ENCODE peak calls at places on chromosomes 1 and 21, in ten cellular contexts. M is GM12891, L is upper lobe of left lung, J is prostate gland, D is K562, P is breast epithelium, Q is esophagus muscularis mucosa, B is GM12892, S is uterus, C is A549. H is an unnamed sample.

GRCh38 chr1:75996196-75996595 is 64.0 kb upstream of the ASB17 start:
- DNase-seq in M (no peak), L (no peak), J (no peak), D (no peak), P (no peak), Q (no peak), B (no peak), S (no peak), C (no peak), H (no peak)

GRCh38 chr1:82510431-82510830 is 709.7 kb downstream of the ADGRL2 start:
- DNase-seq in M (no peak), L (no peak), J (no peak), D (no peak), P (no peak), Q (no peak), B (no peak), S (no peak), C (no peak), H (no peak)

GRCh38 chr1:30320581-30320890 is 402.8 kb downstream of the MATN1 start:
- DNase-seq in M (no peak), L (no peak), J (no peak), D (no peak), P (no peak), Q (no peak), B (no peak), S (no peak), C (no peak), H (no peak)

GRCh38 chr1:172670791-172671190 is 11.9 kb downstream of the FASLG start:
- DNase-seq in M (peak), L (no peak), J (no peak), D (no peak), P (no peak), Q (no peak), B (no peak), S (no peak), C (no peak), H (no peak)

GRCh38 chr1:230270940-230271325 is 155.2 kb downstream of the PGBD5 start:
- DNase-seq in M (no peak), L (no peak), J (no peak), D (no peak), P (peak), Q (no peak), B (no peak), S (no peak), C (no peak), H (no peak)

GRCh38 chr1:33388989-33389771 is 41.7 kb downstream of the PHC2 start:
- DNase-seq in M (no peak), L (no peak), J (no peak), D (no peak), P (no peak), Q (peak), B (no peak), S (peak), C (no peak), H (no peak)

GRCh38 chr1:154703207-154703606 is 95.2 kb upstream of the ADAR start:
- DNase-seq in M (no peak), L (no peak), J (no peak), D (no peak), P (no peak), Q (no peak), B (no peak), S (no peak), C (no peak), H (no peak)

GRCh38 chr1:115062542-115063004 is 26.7 kb downstream of the TSPAN2 start:
- DNase-seq in M (no peak), L (peak), J (peak), D (no peak), P (no peak), Q (no peak), B (peak), S (no peak), C (no peak), H (no peak)

GRCh38 chr1:201329801-201330200 is 46.5 kb downstream of the PKP1 start:
- DNase-seq in M (no peak), L (peak), J (no peak), D (no peak), P (no peak), Q (no peak), B (no peak), S (no peak), C (no peak), H (no peak)

GRCh38 chr1:240254006-240254405 is 162.3 kb downstream of the FMN2 start:
- DNase-seq in M (no peak), L (no peak), J (no peak), D (no peak), P (no peak), Q (no peak), B (no peak), S (no peak), C (no peak), H (no peak)

GRCh38 chr1:158163000-158163947 is 17.4 kb upstream of the CD1D start:
- DNase-seq in M (no peak), L (no peak), J (no peak), D (no peak), P (no peak), Q (no peak), B (no peak), S (no peak), C (no peak), H (no peak)

GRCh38 chr1:208652300-208653160 is 408.3 kb upstream of the PLXNA2 start:
- DNase-seq in M (peak), L (peak), J (peak), D (peak), P (no peak), Q (no peak), B (peak), S (peak), C (peak), H (peak)

GRCh38 chr1:17405898-17406759 is 33.3 kb downstream of the RCC2 start:
- DNase-seq in M (peak), L (peak), J (peak), D (peak), P (peak), Q (no peak), B (peak), S (peak), C (peak), H (peak)

GRCh38 chr21:44637018-44637850 is at the start of gene KRTAP10-10:
- DNase-seq in M (no peak), L (no peak), J (no peak), D (no peak), P (no peak), Q (peak), B (no peak), S (no peak), C (no peak), H (no peak)

GRCh38 chr1:175072131-175072941 is 4.7 kb downstream of the TNN start:
- DNase-seq in M (peak), L (no peak), J (no peak), D (no peak), P (no peak), Q (peak), B (no peak), S (peak), C (no peak), H (no peak)

GRCh38 chr1:183417691-183418491 is at the start of gene NMNAT2:
- DNase-seq in M (no peak), L (no peak), J (no peak), D (peak), P (no peak), Q (no peak), B (no peak), S (no peak), C (peak), H (no peak)

GRCh38 chr1:246703581-246703980 is 20.6 kb upstream of the SCCPDH start:
- DNase-seq in M (no peak), L (peak), J (no peak), D (no peak), P (peak), Q (no peak), B (no peak), S (no peak), C (no peak), H (no peak)

GRCh38 chr1:159935719-159936283 is 9.6 kb downstream of the IGSF9 start:
- DNase-seq in M (no peak), L (no peak), J (no peak), D (no peak), P (no peak), Q (no peak), B (no peak), S (no peak), C (no peak), H (no peak)

GRCh38 chr1:155184835-155185782 is 11.5 kb downstream of the TRIM46 start:
- DNase-seq in M (peak), L (peak), J (no peak), D (no peak), P (no peak), Q (no peak), B (peak), S (no peak), C (no peak), H (peak)

GRCh38 chr1:235069577-235070563 is 58.8 kb downstream of the TOMM20 start:
- DNase-seq in M (no peak), L (peak), J (peak), D (no peak), P (peak), Q (no peak), B (no peak), S (no peak), C (peak), H (no peak)

GRCh38 chr1:152983743-152984142 is at the start of gene SPRR1A:
- DNase-seq in M (no peak), L (no peak), J (no peak), D (no peak), P (no peak), Q (peak), B (no peak), S (no peak), C (no peak), H (no peak)

DNA sequence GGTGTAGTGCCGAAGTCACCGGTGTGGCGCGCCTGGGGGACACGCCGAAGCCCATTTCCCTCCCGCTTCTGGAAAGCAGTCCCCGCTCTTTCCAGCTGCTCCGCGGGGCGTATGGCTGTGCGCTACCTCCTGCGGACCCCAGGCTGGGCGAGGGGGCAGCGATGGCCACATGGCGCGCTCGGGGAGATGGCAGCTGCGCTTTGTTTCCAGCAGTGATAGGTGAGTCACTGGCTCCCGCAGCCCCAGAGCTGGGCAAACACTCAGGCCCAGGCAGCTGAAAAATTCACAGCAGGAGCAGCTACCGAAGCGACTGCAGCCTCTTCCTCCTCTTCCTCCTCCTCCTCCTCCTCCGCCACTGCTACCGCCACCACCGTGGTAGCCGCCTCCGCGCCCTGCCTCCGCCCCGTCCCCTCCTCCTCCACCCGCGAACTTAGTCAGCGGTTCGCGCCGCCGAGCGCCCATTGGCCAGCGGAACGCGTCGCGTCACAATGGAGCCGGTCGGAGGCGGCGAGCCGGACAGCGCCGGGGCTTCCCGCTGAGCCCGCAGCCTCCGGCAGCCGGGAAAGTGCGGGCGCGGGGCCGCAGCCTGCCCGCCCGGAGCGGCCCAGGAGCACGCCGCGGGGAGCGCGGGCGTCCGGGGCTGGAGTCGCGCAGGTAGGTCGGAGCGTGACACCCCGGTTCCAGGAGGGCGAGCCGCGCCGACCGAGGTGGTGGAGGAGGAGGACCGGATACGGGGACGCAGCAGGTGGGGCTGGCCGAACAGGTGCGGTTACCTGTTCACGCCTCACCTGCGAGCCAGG is at the start of gene LRRC8B:
- DNase-seq in M (peak), L (peak), J (peak), D (peak), P (peak), Q (peak), B (peak), S (peak), C (peak), H (peak)
- TF ChIP-seq POLR2A in M (peak), L (peak), J (peak), D (peak), P (peak), Q (peak), B (peak), S (peak), C (peak), H (peak)

DNA sequence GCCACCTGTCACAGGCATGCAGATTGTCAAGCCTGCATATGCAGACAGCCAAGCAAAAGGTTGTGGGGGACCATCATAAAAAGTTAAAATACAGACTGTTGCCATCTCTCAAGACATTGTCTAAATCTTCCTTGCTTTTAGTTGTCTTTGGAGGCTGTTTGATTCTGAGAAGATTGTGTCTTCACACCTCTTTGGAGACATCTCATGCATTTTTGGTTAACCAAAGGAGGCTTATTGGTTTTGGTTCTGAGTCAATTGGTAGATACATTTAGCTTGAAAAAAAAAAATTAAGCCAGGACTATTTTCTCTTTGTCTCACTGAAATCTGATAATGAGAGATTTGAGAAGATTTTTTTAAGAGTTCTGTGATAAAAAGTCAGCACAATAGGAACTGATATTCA is 217.6 kb downstream of the LYPLAL1 start:
- DNase-seq in M (no peak), L (no peak), J (no peak), D (no peak), P (no peak), Q (no peak), B (no peak), S (no peak), C (no peak), H (no peak)
- TF ChIP-seq POLR2A in M (no peak), L (no peak), J (no peak), D (no peak), P (no peak), Q (no peak), B (no peak), S (no peak), C (no peak), H (no peak)

DNA sequence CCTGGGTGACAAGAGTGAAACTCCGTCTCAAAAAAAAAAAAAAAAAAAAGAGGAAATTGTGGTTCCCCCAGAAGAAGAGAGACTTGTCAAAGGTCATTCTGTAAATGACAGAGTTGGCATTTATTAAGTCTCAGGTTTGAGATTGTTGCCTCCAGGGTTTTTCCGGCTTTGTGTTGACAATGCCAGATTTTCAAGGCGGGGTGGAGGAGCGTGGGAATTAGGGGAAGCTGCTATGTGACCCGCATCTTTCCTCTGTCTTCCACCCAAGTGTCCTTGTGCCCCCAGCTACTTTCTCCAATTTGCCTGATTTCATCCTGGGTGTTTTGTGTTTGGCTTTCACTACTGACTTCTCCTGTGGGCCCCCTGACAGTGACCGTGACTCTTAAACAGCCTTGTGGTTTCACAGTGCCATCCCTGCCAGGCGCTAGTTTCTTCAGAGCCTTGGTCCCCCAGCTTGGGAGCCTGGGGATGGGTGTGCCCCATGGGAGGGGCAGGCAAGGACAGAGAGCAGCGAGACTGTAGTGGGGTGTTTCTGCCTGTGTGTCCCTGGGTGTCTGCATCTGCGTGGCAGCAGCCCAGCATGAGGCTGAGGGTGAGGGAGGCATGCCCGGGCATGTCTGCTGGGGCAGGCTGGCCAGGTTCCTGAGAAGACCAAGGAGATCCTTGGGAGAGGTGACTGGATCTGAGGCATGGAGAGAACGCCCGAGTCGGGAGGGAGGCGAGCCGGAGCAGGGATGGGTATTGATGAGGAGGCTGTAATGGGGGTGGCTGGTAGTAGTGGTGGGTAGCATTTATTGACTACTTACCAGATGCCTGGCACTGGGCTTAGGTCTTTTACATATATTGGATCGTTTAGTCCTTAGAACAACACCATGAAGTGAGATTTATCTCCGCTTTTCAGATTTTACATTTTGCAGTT is 46.3 kb downstream of the IER5 start:
- DNase-seq in M (no peak), L (peak), J (peak), D (no peak), P (peak), Q (no peak), B (no peak), S (peak), C (no peak), H (peak)
- TF ChIP-seq POLR2A in M (peak), L (peak), J (peak), D (no peak), P (no peak), Q (no peak), B (peak), S (no peak), C (no peak), H (peak)

DNA sequence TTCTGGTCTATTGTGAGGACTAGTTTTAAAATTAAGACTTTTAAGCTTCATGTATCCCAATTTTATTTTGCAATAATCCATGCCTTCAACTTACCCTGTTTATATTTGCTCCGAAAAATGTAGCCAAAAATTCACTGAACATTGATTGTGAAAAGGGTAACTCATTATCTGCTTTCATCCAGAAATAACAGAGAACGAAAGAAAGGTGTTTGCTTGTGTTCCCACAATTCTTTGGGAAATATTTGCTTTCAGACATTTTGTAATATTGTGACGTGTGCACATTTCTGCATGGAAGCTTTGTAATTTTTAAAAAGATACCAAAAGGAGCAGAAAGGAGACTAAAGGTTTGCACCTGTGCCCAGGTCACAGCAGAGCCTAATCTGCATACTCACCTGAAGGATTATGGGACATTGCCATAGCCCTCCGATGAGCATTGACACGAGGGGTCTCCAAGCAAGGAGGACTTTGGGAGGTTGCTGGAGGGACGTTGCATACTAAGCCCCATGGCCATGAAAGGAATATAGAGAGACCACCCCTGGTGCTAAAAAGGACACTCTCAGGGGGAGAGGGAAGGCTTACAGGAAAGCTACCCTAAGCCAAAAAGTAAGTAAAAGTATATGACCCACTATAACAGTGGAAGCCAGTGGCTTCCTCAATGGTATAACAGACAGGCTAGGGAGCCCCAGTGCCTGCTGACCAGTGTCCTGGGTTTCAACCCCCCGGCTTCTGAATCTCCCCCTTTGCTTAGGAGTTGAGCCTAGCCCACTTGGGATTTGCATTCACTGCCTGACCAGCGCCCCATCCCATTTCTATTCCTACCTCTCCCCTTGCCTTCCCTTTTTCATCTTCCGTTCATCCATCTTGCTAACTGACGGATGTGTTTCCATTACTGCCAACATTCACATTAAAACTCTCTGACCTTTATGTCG is 148.6 kb upstream of the ZC3H12A start:
- DNase-seq in M (no peak), L (no peak), J (no peak), D (peak), P (no peak), Q (no peak), B (no peak), S (no peak), C (no peak), H (no peak)
- TF ChIP-seq POLR2A in M (no peak), L (no peak), J (no peak), D (peak), P (no peak), Q (no peak), B (no peak), S (no peak), C (no peak), H (no peak)

GRCh38 chr1:241519308-241520079 is at the start of gene FH:
- DNase-seq in M (peak), L (peak), J (peak), D (peak), P (peak), Q (peak), B (peak), S (peak), C (peak), H (peak)
- TF ChIP-seq POLR2A in M (peak), L (peak), J (peak), D (peak), P (peak), Q (peak), B (peak), S (peak), C (peak), H (peak)